ENCODE peak calls at places on chromosome 7, in six cellular contexts. One of them, this sample, is unnamed.

GRCh38 chr7:17939670-17940301 is 508 bp downstream of the SNX13 start:
- DNase-seq in heart left ventricle: peak
- DNase-seq in K562: peak
- DNase-seq in ovary: peak
- DNase-seq in progenitor cell of endocrine pancreas: peak
- DNase-seq in uterus: peak
- DNase-seq in this sample: peak

GRCh38 chr7:4238861-4239260 is 443.2 kb upstream of the FOXK1 start:
- DNase-seq in heart left ventricle: no peak
- DNase-seq in ovary: no peak
- DNase-seq in K562: no peak
- DNase-seq in uterus: no peak
- DNase-seq in progenitor cell of endocrine pancreas: no peak
- DNase-seq in this sample: no peak

GRCh38 chr7:152865461-152865860 is 105.9 kb downstream of the ACTR3B start:
- DNase-seq in ovary: no peak
- DNase-seq in heart left ventricle: no peak
- DNase-seq in K562: no peak
- DNase-seq in uterus: no peak
- DNase-seq in progenitor cell of endocrine pancreas: no peak
- DNase-seq in this sample: no peak

GRCh38 chr7:110442386-110442837 is 648.5 kb upstream of the LRRN3 start:
- DNase-seq in uterus: no peak
- DNase-seq in ovary: no peak
- DNase-seq in heart left ventricle: no peak
- DNase-seq in K562: peak
- DNase-seq in progenitor cell of endocrine pancreas: no peak
- DNase-seq in this sample: no peak

GRCh38 chr7:111834367-111834766 is 272.1 kb upstream of the IMMP2L start:
- DNase-seq in heart left ventricle: no peak
- DNase-seq in uterus: no peak
- DNase-seq in progenitor cell of endocrine pancreas: no peak
- DNase-seq in ovary: no peak
- DNase-seq in K562: no peak
- DNase-seq in this sample: no peak

GRCh38 chr7:44116789-44117666 is 6.3 kb downstream of the POLD2 start:
- DNase-seq in heart left ventricle: no peak
- DNase-seq in uterus: no peak
- DNase-seq in ovary: no peak
- DNase-seq in progenitor cell of endocrine pancreas: no peak
- DNase-seq in K562: no peak
- DNase-seq in this sample: no peak

GRCh38 chr7:150446288-150446938 is 4.0 kb upstream of the GIMAP8 start:
- DNase-seq in ovary: no peak
- DNase-seq in heart left ventricle: no peak
- DNase-seq in K562: no peak
- DNase-seq in progenitor cell of endocrine pancreas: no peak
- DNase-seq in uterus: no peak
- DNase-seq in this sample: no peak

GRCh38 chr7:35353481-35353880 is 99.6 kb upstream of the TBX20 start:
- DNase-seq in K562: no peak
- DNase-seq in progenitor cell of endocrine pancreas: no peak
- DNase-seq in uterus: no peak
- DNase-seq in heart left ventricle: no peak
- DNase-seq in ovary: no peak
- DNase-seq in this sample: no peak

GRCh38 chr7:28804990-28805389 is 153.1 kb downstream of the TRIL start:
- DNase-seq in progenitor cell of endocrine pancreas: no peak
- DNase-seq in heart left ventricle: no peak
- DNase-seq in ovary: no peak
- DNase-seq in K562: no peak
- DNase-seq in uterus: no peak
- DNase-seq in this sample: no peak

GRCh38 chr7:102220929-102221850 is 65.5 kb upstream of the SH2B2 start:
- DNase-seq in uterus: no peak
- DNase-seq in progenitor cell of endocrine pancreas: no peak
- DNase-seq in heart left ventricle: no peak
- DNase-seq in ovary: no peak
- DNase-seq in K562: no peak
- DNase-seq in this sample: no peak

GRCh38 chr7:2607122-2607912 is 24.5 kb upstream of the TTYH3 start:
- DNase-seq in uterus: peak
- DNase-seq in K562: no peak
- DNase-seq in progenitor cell of endocrine pancreas: no peak
- DNase-seq in heart left ventricle: peak
- DNase-seq in ovary: no peak
- DNase-seq in this sample: no peak

GRCh38 chr7:121411597-121411979 is 15.5 kb upstream of the FAM3C start:
- DNase-seq in heart left ventricle: no peak
- DNase-seq in K562: no peak
- DNase-seq in ovary: no peak
- DNase-seq in progenitor cell of endocrine pancreas: no peak
- DNase-seq in uterus: no peak
- DNase-seq in this sample: no peak

GRCh38 chr7:95509199-95509598 is 23.5 kb downstream of the ASB4 start:
- DNase-seq in uterus: no peak
- DNase-seq in heart left ventricle: no peak
- DNase-seq in K562: no peak
- DNase-seq in progenitor cell of endocrine pancreas: peak
- DNase-seq in ovary: no peak
- DNase-seq in this sample: no peak

GRCh38 chr7:17846935-17847334 is 93.4 kb downstream of the SNX13 start:
- DNase-seq in uterus: no peak
- DNase-seq in progenitor cell of endocrine pancreas: no peak
- DNase-seq in ovary: no peak
- DNase-seq in heart left ventricle: no peak
- DNase-seq in K562: no peak
- DNase-seq in this sample: no peak

GRCh38 chr7:70660154-70660818 is 471.7 kb upstream of the GALNT17 start:
- DNase-seq in progenitor cell of endocrine pancreas: no peak
- DNase-seq in K562: no peak
- DNase-seq in heart left ventricle: no peak
- DNase-seq in ovary: no peak
- DNase-seq in uterus: no peak
- DNase-seq in this sample: peak

GRCh38 chr7:155974186-155974897 is 162.1 kb upstream of the SHH start:
- DNase-seq in uterus: no peak
- DNase-seq in K562: no peak
- DNase-seq in ovary: no peak
- DNase-seq in progenitor cell of endocrine pancreas: no peak
- DNase-seq in heart left ventricle: no peak
- DNase-seq in this sample: no peak

GRCh38 chr7:132072165-132072564 is 504.1 kb downstream of the PLXNA4 start:
- DNase-seq in heart left ventricle: no peak
- DNase-seq in progenitor cell of endocrine pancreas: no peak
- DNase-seq in uterus: no peak
- DNase-seq in ovary: no peak
- DNase-seq in K562: no peak
- DNase-seq in this sample: no peak

GRCh38 chr7:2527505-2528464 is 8.2 kb downstream of the LFNG start:
- DNase-seq in progenitor cell of endocrine pancreas: no peak
- DNase-seq in uterus: no peak
- DNase-seq in ovary: no peak
- DNase-seq in heart left ventricle: no peak
- DNase-seq in K562: peak
- DNase-seq in this sample: peak

GRCh38 chr7:105678811-105679495 is 97.7 kb upstream of the EFCAB10 start:
- DNase-seq in ovary: peak
- DNase-seq in K562: peak
- DNase-seq in heart left ventricle: peak
- DNase-seq in progenitor cell of endocrine pancreas: no peak
- DNase-seq in uterus: peak
- DNase-seq in this sample: no peak

GRCh38 chr7:100887955-100888481 is 1.5 kb downstream of the UFSP1 start:
- DNase-seq in progenitor cell of endocrine pancreas: no peak
- DNase-seq in uterus: no peak
- DNase-seq in ovary: no peak
- DNase-seq in K562: no peak
- DNase-seq in heart left ventricle: no peak
- DNase-seq in this sample: no peak

GRCh38 chr7:12297709-12298108 is 86.6 kb downstream of the TMEM106B start:
- DNase-seq in progenitor cell of endocrine pancreas: no peak
- DNase-seq in heart left ventricle: no peak
- DNase-seq in ovary: no peak
- DNase-seq in uterus: no peak
- DNase-seq in K562: no peak
- DNase-seq in this sample: no peak

GRCh38 chr7:87204933-87205332 is 14.6 kb downstream of the TMEM243 start:
- DNase-seq in ovary: no peak
- DNase-seq in heart left ventricle: no peak
- DNase-seq in uterus: no peak
- DNase-seq in K562: no peak
- DNase-seq in progenitor cell of endocrine pancreas: no peak
- DNase-seq in this sample: no peak

GRCh38 chr7:29917583-29917982 is 72.0 kb downstream of the SCRN1 start:
- DNase-seq in progenitor cell of endocrine pancreas: no peak
- DNase-seq in heart left ventricle: no peak
- DNase-seq in K562: no peak
- DNase-seq in ovary: no peak
- DNase-seq in uterus: no peak
- DNase-seq in this sample: no peak

GRCh38 chr7:51144178-51144577 is 172.4 kb downstream of the COBL start:
- DNase-seq in ovary: no peak
- DNase-seq in heart left ventricle: no peak
- DNase-seq in progenitor cell of endocrine pancreas: no peak
- DNase-seq in uterus: no peak
- DNase-seq in K562: no peak
- DNase-seq in this sample: no peak

GRCh38 chr7:65307651-65308299 is 65.9 kb upstream of the ZNF92 start:
- DNase-seq in heart left ventricle: peak
- DNase-seq in uterus: peak
- DNase-seq in K562: peak
- DNase-seq in ovary: peak
- DNase-seq in progenitor cell of endocrine pancreas: peak
- DNase-seq in this sample: peak

GRCh38 chr7:70379210-70379609 is 752.7 kb upstream of the GALNT17 start:
- DNase-seq in heart left ventricle: no peak
- DNase-seq in progenitor cell of endocrine pancreas: no peak
- DNase-seq in K562: no peak
- DNase-seq in uterus: no peak
- DNase-seq in ovary: no peak
- DNase-seq in this sample: no peak

GRCh38 chr7:81457858-81458522 is 311.9 kb downstream of the HGF start:
- DNase-seq in K562: no peak
- DNase-seq in uterus: no peak
- DNase-seq in progenitor cell of endocrine pancreas: no peak
- DNase-seq in ovary: no peak
- DNase-seq in heart left ventricle: no peak
- DNase-seq in this sample: no peak

GRCh38 chr7:147279951-147280350 is 1163.3 kb downstream of the CNTNAP2 start:
- DNase-seq in K562: no peak
- DNase-seq in uterus: no peak
- DNase-seq in ovary: no peak
- DNase-seq in heart left ventricle: no peak
- DNase-seq in progenitor cell of endocrine pancreas: no peak
- DNase-seq in this sample: no peak

GRCh38 chr7:6160191-6160623 is 112.2 kb downstream of the CYTH3 start:
- DNase-seq in heart left ventricle: peak
- DNase-seq in K562: peak
- DNase-seq in progenitor cell of endocrine pancreas: peak
- DNase-seq in uterus: peak
- DNase-seq in ovary: peak
- DNase-seq in this sample: no peak

GRCh38 chr7:22944506-22944905 is 69.4 kb downstream of the HYCC1 start:
- DNase-seq in K562: no peak
- DNase-seq in heart left ventricle: no peak
- DNase-seq in uterus: no peak
- DNase-seq in progenitor cell of endocrine pancreas: no peak
- DNase-seq in ovary: no peak
- DNase-seq in this sample: no peak

This sample was measured in naive thymus-derived CD8-positive, alpha-beta T cell.